ENCODE peak calls at places on chromosomes 4 and X, in nine cellular contexts. X is gastrocnemius medialis, U is right lobe of liver, T is left ventricle myocardium inferior, W is K562, D is ascending aorta, B is tibial artery, A is psoas muscle, Y is kidney. L is an unnamed sample. For H3K4me1, the result is how much of the 10 kb centered on the place peaks cover.

GRCh38 chr4:103060453-103061148 is 16.0 kb downstream of the SLC9B2 start:
- DNase-seq in X (no peak), U (no peak), T (no peak), W (no peak), D (no peak), B (no peak), A (no peak), Y (no peak), L (no peak)

GRCh38 chr4:117771647-117772337 is 262.5 kb upstream of the NDST3 start:
- DNase-seq in X (no peak), U (no peak), T (no peak), W (no peak), D (no peak), B (no peak), A (no peak), Y (no peak), L (no peak)

GRCh38 chr4:1910643-1911042 is 39.5 kb downstream of the NSD2 start:
- DNase-seq in X (no peak), U (no peak), T (no peak), W (peak), D (no peak), B (no peak), A (no peak), Y (no peak), L (no peak)

GRCh38 chr4:67087897-67088296 is 457.4 kb downstream of the CENPC start:
- DNase-seq in X (no peak), U (peak), T (no peak), W (peak), D (no peak), B (no peak), A (peak), Y (no peak), L (no peak)

GRCh38 chrX:49310371-49310770 is 6.9 kb downstream of the GAGE10 start:
- DNase-seq in X (no peak), U (no peak), T (no peak), W (no peak), D (no peak), B (no peak), A (no peak), Y (no peak), L (no peak)

GRCh38 chrX:122475306-122475705 is 708.8 kb upstream of the GRIA3 start:
- DNase-seq in X (no peak), U (no peak), T (no peak), W (no peak), D (no peak), B (no peak), A (no peak), Y (no peak), L (no peak)

GRCh38 chrX:8960809-8961413 is 73.0 kb downstream of the FAM9B start:
- DNase-seq in X (no peak), U (no peak), T (no peak), W (no peak), D (no peak), B (no peak), A (no peak), Y (no peak), L (no peak)

GRCh38 chr4:6720202-6720699 is 4.3 kb downstream of the BLOC1S4 start:
- DNase-seq in X (peak), U (peak), T (peak), W (peak), D (no peak), B (peak), A (peak), Y (peak), L (peak)

GRCh38 chr4:84232311-84233095 is 266.6 kb downstream of the NKX6-1 start:
- DNase-seq in X (no peak), U (no peak), T (no peak), W (peak), D (no peak), B (no peak), A (no peak), Y (no peak), L (no peak)

GRCh38 chr4:7322166-7322991 is 112.4 kb downstream of the PSAPL1 start:
- DNase-seq in X (no peak), U (no peak), T (peak), W (no peak), D (no peak), B (no peak), A (peak), Y (peak), L (no peak)

GRCh38 chrX:53047228-53047627 is 1.4 kb upstream of the GPR173 start:
- DNase-seq in X (no peak), U (no peak), T (no peak), W (no peak), D (no peak), B (no peak), A (no peak), Y (no peak), L (no peak)

GRCh38 chr4:179530953-179531352 is 2088.7 kb upstream of the AGA start:
- DNase-seq in X (no peak), U (no peak), T (no peak), W (no peak), D (no peak), B (no peak), A (no peak), Y (no peak), L (no peak)

GRCh38 chr4:13893221-13893620 is 265.7 kb upstream of the BOD1L1 start:
- DNase-seq in X (no peak), U (no peak), T (no peak), W (no peak), D (no peak), B (no peak), A (no peak), Y (no peak), L (no peak)

GRCh38 chr4:139902328-139903217 is 237.0 kb downstream of the MGST2 start:
- DNase-seq in X (no peak), U (no peak), T (no peak), W (no peak), D (no peak), B (no peak), A (no peak), Y (no peak), L (no peak)

GRCh38 chr4:153950100-153950979 is 161.5 kb upstream of the SFRP2 start:
- DNase-seq in X (no peak), U (no peak), T (no peak), W (peak), D (no peak), B (no peak), A (no peak), Y (peak), L (no peak)

GRCh38 chr4:113148925-113149324 is 99.5 kb downstream of the ANK2 start:
- DNase-seq in X (no peak), U (no peak), T (no peak), W (no peak), D (no peak), B (no peak), A (no peak), Y (no peak), L (no peak)

GRCh38 chr4:113147498-113148231 is 98.2 kb downstream of the ANK2 start:
- DNase-seq in X (no peak), U (no peak), T (no peak), W (no peak), D (no peak), B (no peak), A (no peak), Y (no peak), L (no peak)

GRCh38 chr4:113145147-113145518 is 95.7 kb downstream of the ANK2 start:
- DNase-seq in X (no peak), U (no peak), T (no peak), W (no peak), D (no peak), B (no peak), A (no peak), Y (no peak), L (no peak)

GRCh38 chr4:113146876-113147358 is 97.5 kb downstream of the ANK2 start:
- DNase-seq in X (peak), U (peak), T (no peak), W (no peak), D (no peak), B (no peak), A (no peak), Y (no peak), L (no peak)

GRCh38 chr4:113145519-113146291 is 96.3 kb downstream of the ANK2 start:
- DNase-seq in X (peak), U (no peak), T (peak), W (no peak), D (no peak), B (no peak), A (no peak), Y (peak), L (peak)
- H3K4me3 ChIP-seq in X (peak), U (no peak), T (peak), W (no peak), D (no peak), B (no peak), A (peak), Y (peak), L (peak)

GRCh38 chr4:85831647-85832046 is 356.7 kb downstream of the ARHGAP24 start:
- DNase-seq in X (no peak), U (no peak), T (no peak), W (no peak), D (no peak), B (no peak), A (no peak), Y (peak), L (no peak)

GRCh38 chr4:85824166-85824945 is 349.4 kb downstream of the ARHGAP24 start:
- DNase-seq in X (no peak), U (no peak), T (no peak), W (no peak), D (no peak), B (no peak), A (no peak), Y (no peak), L (no peak)

GRCh38 chr4:85825937-85826678 is 351.2 kb downstream of the ARHGAP24 start:
- DNase-seq in X (no peak), U (peak), T (no peak), W (no peak), D (no peak), B (no peak), A (no peak), Y (no peak), L (peak)

GRCh38 chr4:85829276-85830051 is 354.5 kb downstream of the ARHGAP24 start:
- DNase-seq in X (no peak), U (no peak), T (no peak), W (no peak), D (no peak), B (no peak), A (no peak), Y (no peak), L (no peak)

GRCh38 chr4:85828295-85828910 is 353.5 kb downstream of the ARHGAP24 start:
- DNase-seq in X (no peak), U (no peak), T (no peak), W (no peak), D (no peak), B (no peak), A (no peak), Y (no peak), L (no peak)
- H3K4me1 ChIP-seq in X (half or more), U (under half), T (half or more), W (under half), D (under half), B (under half), A (under half), Y (under half), L (half or more)

GRCh38 chr4:123284166-123284565 is 112.4 kb upstream of the SPRY1 start:
- DNase-seq in X (no peak), U (no peak), T (no peak), W (no peak), D (no peak), B (no peak), A (no peak), Y (no peak), L (no peak)
- TF ChIP-seq CTCF in X (no peak), U (no peak), T (no peak), W (no peak), D (no peak), B (no peak), A (no peak), Y (no peak), L (no peak)

DNA sequence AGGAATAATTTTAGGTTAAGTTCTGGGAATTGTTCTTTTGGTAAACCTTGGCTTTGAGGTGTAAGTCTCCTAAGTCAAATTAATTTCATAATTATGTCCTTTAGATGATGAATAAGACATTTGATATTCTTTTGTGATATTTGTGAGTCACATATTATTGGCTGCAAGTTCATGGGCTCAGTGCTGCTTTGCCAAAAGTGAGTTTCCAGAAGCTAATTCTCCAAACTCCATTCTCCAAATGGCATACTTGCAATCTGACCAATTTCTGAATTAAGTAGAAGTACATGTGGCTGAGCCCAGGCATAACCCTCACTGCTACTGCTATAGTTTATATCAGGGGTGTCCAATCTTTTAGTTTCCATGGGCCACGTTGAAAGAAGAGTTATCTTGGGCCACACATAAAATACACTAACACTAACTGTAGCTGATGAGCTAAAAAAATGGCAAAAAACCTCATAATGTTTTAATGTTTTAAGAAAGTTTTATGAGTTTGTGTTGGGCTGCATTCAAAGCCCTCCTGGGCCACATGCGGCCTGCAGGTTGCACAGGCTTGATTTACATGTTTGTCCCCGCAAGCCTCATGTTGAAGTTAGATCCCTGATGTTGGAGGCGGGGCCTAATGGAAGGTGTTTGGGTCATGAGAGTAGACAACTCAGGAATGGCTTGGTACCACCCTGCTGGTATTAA is 196.1 kb downstream of the ZNF330 start:
- DNase-seq in X (no peak), U (no peak), T (no peak), W (no peak), D (no peak), B (no peak), A (no peak), Y (no peak), L (no peak)
- H3K4me3 ChIP-seq in X (no peak), U (no peak), T (no peak), W (no peak), D (no peak), B (no peak), A (no peak), Y (no peak), L (no peak)

GRCh38 chr4:74111576-74111975 is 12.6 kb upstream of the CXCL2 start:
- DNase-seq in X (no peak), U (no peak), T (no peak), W (no peak), D (no peak), B (no peak), A (no peak), Y (no peak), L (no peak)

GRCh38 chr4:74111990-74112389 is 13.0 kb upstream of the CXCL2 start:
- DNase-seq in X (peak), U (no peak), T (no peak), W (no peak), D (no peak), B (peak), A (no peak), Y (peak), L (peak)

GRCh38 chr4:74117024-74117534 is 18.1 kb upstream of the CXCL2 start:
- DNase-seq in X (peak), U (peak), T (peak), W (peak), D (peak), B (peak), A (peak), Y (no peak), L (no peak)

GRCh38 chr4:74112399-74113090 is 13.6 kb upstream of the CXCL2 start:
- DNase-seq in X (no peak), U (no peak), T (no peak), W (no peak), D (no peak), B (no peak), A (no peak), Y (no peak), L (no peak)

DNA sequence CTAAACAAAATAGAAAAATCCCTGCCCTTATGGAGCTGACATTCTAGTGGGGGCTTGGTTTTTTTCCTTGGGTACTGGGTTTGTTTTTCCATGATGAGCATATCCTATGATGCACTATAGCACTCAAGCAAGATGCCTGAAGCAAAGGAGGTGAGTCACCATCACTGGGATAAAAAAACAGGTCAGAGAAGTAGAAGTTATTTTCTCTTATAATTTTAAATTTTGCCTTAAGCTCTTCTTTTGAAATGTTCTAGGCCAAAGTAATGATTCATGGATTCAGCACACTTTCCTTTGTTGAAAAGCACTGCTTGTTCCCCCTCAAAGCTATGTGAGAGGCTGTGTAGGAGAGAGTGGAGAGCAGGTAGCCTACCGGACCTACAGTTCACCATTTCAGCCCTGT is 15.2 kb upstream of the CXCL2 start:
- DNase-seq in X (no peak), U (no peak), T (no peak), W (no peak), D (no peak), B (no peak), A (no peak), Y (no peak), L (no peak)
- H3K4me1 ChIP-seq in X (under half), U (under half), T (half or more), W (under half), D (under half), B (under half), A (under half), Y (under half), L (half or more)

GRCh38 chr4:152460488-152460887 is 75.4 kb downstream of the FBXW7 start:
- DNase-seq in X (no peak), U (no peak), T (no peak), W (no peak), D (no peak), B (no peak), A (no peak), Y (no peak), L (no peak)
- TF ChIP-seq CTCF in X (no peak), U (peak), T (no peak), W (peak), D (no peak), B (no peak), A (no peak), Y (no peak), L (no peak)